ENCODE peak calls at places on chromosomes 5 and 9, in ten cellular contexts. Q is spleen; J is H7; H is progenitor cell of endocrine pancreas; S is body of pancreas; P is naive thymus-derived CD8-positive, alpha-beta T cell; X is SW 1271; U is NCI-H226; T is stimulated activated CD4-positive, alpha-beta T cell treated with anti-CD3 and anti-CD28 coated beads, Interleukin-4, amount 100 ng/mL, for 4 hours; M is NCI-H1417. N is an unnamed sample.

GRCh38 chr5:177132504-177133118 is 962 bp upstream of the NSD1 start:
- DNase-seq in Q (peak), J (peak), H (peak), S (no peak), P (no peak), X (no peak), U (no peak), T (no peak), M (no peak), N (peak)

GRCh38 chr5:158436271-158437065 is 577.5 kb upstream of the CLINT1 start:
- DNase-seq in Q (no peak), J (no peak), H (no peak), S (no peak), P (no peak), X (no peak), U (no peak), T (no peak), M (no peak), N (no peak)

GRCh38 chr5:151213803-151214613 is 9.9 kb downstream of the CCDC69 start:
- DNase-seq in Q (peak), J (peak), H (no peak), S (peak), P (peak), X (no peak), U (peak), T (peak), M (no peak), N (peak)

GRCh38 chr5:58184910-58185309 is 275.0 kb downstream of the PLK2 start:
- DNase-seq in Q (no peak), J (no peak), H (no peak), S (no peak), P (no peak), X (peak), U (peak), T (no peak), M (no peak), N (no peak)

GRCh38 chr5:140875085-140876065 is at the start of gene PCDHA12:
- DNase-seq in Q (no peak), J (peak), H (no peak), S (no peak), P (no peak), X (peak), U (peak), T (no peak), M (no peak), N (no peak)

GRCh38 chr5:5277118-5277517 is 137.0 kb downstream of the ADAMTS16 start:
- DNase-seq in Q (no peak), J (no peak), H (no peak), S (no peak), P (no peak), X (no peak), U (no peak), T (no peak), M (no peak), N (no peak)

GRCh38 chr9:131500939-131501541 is 1.7 kb upstream of the POMT1 start:
- DNase-seq in Q (no peak), J (no peak), H (no peak), S (no peak), P (peak), X (peak), U (peak), T (peak), M (no peak), N (no peak)

GRCh38 chr5:126365446-126366198 is 57.6 kb upstream of the GRAMD2B start:
- DNase-seq in Q (no peak), J (no peak), H (no peak), S (peak), P (no peak), X (no peak), U (no peak), T (no peak), M (no peak), N (no peak)

GRCh38 chr5:21784487-21784886 is 1068.7 kb downstream of the CDH12 start:
- DNase-seq in Q (no peak), J (no peak), H (no peak), S (no peak), P (no peak), X (no peak), U (no peak), T (no peak), M (no peak), N (no peak)

GRCh38 chr9:123162359-123163345 is 105.7 kb downstream of the STRBP start:
- DNase-seq in Q (no peak), J (no peak), H (no peak), S (no peak), P (no peak), X (no peak), U (no peak), T (no peak), M (no peak), N (no peak)

GRCh38 chr5:53983568-53984465 is 326.6 kb downstream of the ARL15 start:
- DNase-seq in Q (no peak), J (no peak), H (no peak), S (no peak), P (no peak), X (no peak), U (peak), T (no peak), M (no peak), N (no peak)

GRCh38 chr9:28032178-28032532 is 458.9 kb upstream of the C9orf72 start:
- DNase-seq in Q (no peak), J (peak), H (no peak), S (no peak), P (no peak), X (no peak), U (no peak), T (no peak), M (peak), N (no peak)

GRCh38 chr5:114940709-114941108 is 229.0 kb downstream of the TRIM36 start:
- DNase-seq in Q (no peak), J (no peak), H (no peak), S (no peak), P (no peak), X (no peak), U (no peak), T (no peak), M (no peak), N (no peak)

GRCh38 chr5:136056771-136057335 is 28.1 kb downstream of the TGFBI start:
- DNase-seq in Q (peak), J (no peak), H (no peak), S (no peak), P (no peak), X (no peak), U (no peak), T (no peak), M (no peak), N (no peak)

GRCh38 chr5:137616046-137616445 is 116.9 kb upstream of the SPOCK1 start:
- DNase-seq in Q (no peak), J (no peak), H (no peak), S (no peak), P (no peak), X (no peak), U (no peak), T (no peak), M (no peak), N (no peak)

GRCh38 chr9:93118863-93119702 is 15.0 kb downstream of the NINJ1 start:
- DNase-seq in Q (peak), J (no peak), H (no peak), S (peak), P (no peak), X (no peak), U (no peak), T (no peak), M (no peak), N (no peak)

GRCh38 chr5:134503937-134504437 is 21.5 kb upstream of the JADE2 start:
- DNase-seq in Q (no peak), J (no peak), H (no peak), S (no peak), P (no peak), X (no peak), U (no peak), T (no peak), M (no peak), N (no peak)

GRCh38 chr9:37905776-37906175 is 1.8 kb upstream of the SLC25A51 start:
- DNase-seq in Q (peak), J (peak), H (no peak), S (no peak), P (no peak), X (no peak), U (no peak), T (no peak), M (no peak), N (no peak)

GRCh38 chr9:75616841-75617566 is 273.5 kb upstream of the PCSK5 start:
- DNase-seq in Q (no peak), J (no peak), H (no peak), S (no peak), P (no peak), X (no peak), U (no peak), T (no peak), M (no peak), N (no peak)

GRCh38 chr5:83353231-83353630 is 118.3 kb upstream of the VCAN start:
- DNase-seq in Q (no peak), J (no peak), H (no peak), S (no peak), P (no peak), X (no peak), U (no peak), T (no peak), M (no peak), N (no peak)

GRCh38 chr5:149423287-149424268 is 44.5 kb upstream of the IL17B start:
- DNase-seq in Q (no peak), J (peak), H (no peak), S (no peak), P (no peak), X (no peak), U (no peak), T (no peak), M (no peak), N (no peak)

GRCh38 chr9:1759009-1759408 is 256.1 kb upstream of the SMARCA2 start:
- DNase-seq in Q (no peak), J (no peak), H (no peak), S (no peak), P (no peak), X (no peak), U (no peak), T (no peak), M (no peak), N (no peak)

GRCh38 chr9:4937436-4937835 is 47.6 kb upstream of the JAK2 start:
- DNase-seq in Q (no peak), J (no peak), H (no peak), S (no peak), P (no peak), X (no peak), U (no peak), T (no peak), M (no peak), N (no peak)

GRCh38 chr5:149018909-149019443 is 43.9 kb downstream of the SH3TC2 start:
- DNase-seq in Q (no peak), J (no peak), H (no peak), S (no peak), P (no peak), X (no peak), U (no peak), T (no peak), M (peak), N (no peak)

GRCh38 chr9:26656003-26656940 is 236.3 kb downstream of the CAAP1 start:
- DNase-seq in Q (no peak), J (peak), H (no peak), S (no peak), P (no peak), X (peak), U (no peak), T (no peak), M (no peak), N (peak)

GRCh38 chr5:87829214-87829551 is 416.5 kb upstream of the CCNH start:
- DNase-seq in Q (no peak), J (no peak), H (no peak), S (peak), P (no peak), X (no peak), U (no peak), T (no peak), M (no peak), N (peak)

GRCh38 chr5:71651554-71651953 is 64.4 kb downstream of the MCCC2 start:
- DNase-seq in Q (no peak), J (no peak), H (no peak), S (no peak), P (no peak), X (no peak), U (no peak), T (peak), M (no peak), N (no peak)

GRCh38 chr5:134206627-134207160 is 19.2 kb downstream of the PPP2CA start:
- DNase-seq in Q (no peak), J (no peak), H (no peak), S (peak), P (no peak), X (no peak), U (no peak), T (no peak), M (no peak), N (no peak)

GRCh38 chr9:19998153-19998552 is 209.3 kb upstream of the SLC24A2 start:
- DNase-seq in Q (no peak), J (no peak), H (no peak), S (no peak), P (no peak), X (no peak), U (no peak), T (no peak), M (no peak), N (no peak)